ENCODE peak calls at places on chromosome 21, in nine cellular contexts. One of them, this sample, is unnamed.

GRCh38 chr21:38660333-38661295 is 145.1 kb upstream of the ETS2 start:
- DNase-seq in lower lobe of right lung: peak; percentile 53
- DNase-seq in cardiac muscle cell: peak; percentile 16
- DNase-seq in cardiac fibroblast: no peak
- DNase-seq in CD8-positive, alpha-beta memory T cell: no peak
- DNase-seq in activated CD4-positive, CD25-positive, alpha-beta regulatory T cell treated with anti-CD3 and anti-CD28 coated beads, Interleukin-2, amount 50 U/mL, for 16 hours: no peak
- DNase-seq in GM04504: no peak
- DNase-seq in IMR-90: no peak
- DNase-seq in heart left ventricle: no peak
- DNase-seq in this sample: no peak

GRCh38 chr21:34243562-34243961 is 120.2 kb upstream of the KCNE2 start:
- DNase-seq in CD8-positive, alpha-beta memory T cell: no peak
- DNase-seq in IMR-90: peak; percentile 11
- DNase-seq in lower lobe of right lung: no peak
- DNase-seq in heart left ventricle: no peak
- DNase-seq in activated CD4-positive, CD25-positive, alpha-beta regulatory T cell treated with anti-CD3 and anti-CD28 coated beads, Interleukin-2, amount 50 U/mL, for 16 hours: no peak
- DNase-seq in cardiac muscle cell: peak; percentile 51
- DNase-seq in GM04504: no peak
- DNase-seq in cardiac fibroblast: peak; percentile 42
- DNase-seq in this sample: peak; percentile 11

GRCh38 chr21:45074818-45075605 is 632 bp downstream of the ADARB1 start:
- DNase-seq in heart left ventricle: no peak
- DNase-seq in IMR-90: no peak
- DNase-seq in lower lobe of right lung: no peak
- DNase-seq in CD8-positive, alpha-beta memory T cell: no peak
- DNase-seq in cardiac muscle cell: peak; percentile 65
- DNase-seq in activated CD4-positive, CD25-positive, alpha-beta regulatory T cell treated with anti-CD3 and anti-CD28 coated beads, Interleukin-2, amount 50 U/mL, for 16 hours: no peak
- DNase-seq in cardiac fibroblast: no peak
- DNase-seq in GM04504: no peak
- DNase-seq in this sample: peak; percentile 45

GRCh38 chr21:43865471-43866181 is 603 bp downstream of the AGPAT3 start:
- DNase-seq in GM04504: no peak
- DNase-seq in activated CD4-positive, CD25-positive, alpha-beta regulatory T cell treated with anti-CD3 and anti-CD28 coated beads, Interleukin-2, amount 50 U/mL, for 16 hours: no peak
- DNase-seq in cardiac fibroblast: peak; percentile 20
- DNase-seq in lower lobe of right lung: peak; percentile 77
- DNase-seq in heart left ventricle: peak; percentile 81
- DNase-seq in CD8-positive, alpha-beta memory T cell: peak; percentile 76
- DNase-seq in IMR-90: peak; percentile 15
- DNase-seq in cardiac muscle cell: peak; percentile 28
- DNase-seq in this sample: no peak

GRCh38 chr21:36976882-36977651 is 10.6 kb upstream of the HLCS start:
- DNase-seq in IMR-90: peak; percentile 75
- DNase-seq in activated CD4-positive, CD25-positive, alpha-beta regulatory T cell treated with anti-CD3 and anti-CD28 coated beads, Interleukin-2, amount 50 U/mL, for 16 hours: no peak
- DNase-seq in heart left ventricle: no peak
- DNase-seq in cardiac muscle cell: peak; percentile 70
- DNase-seq in GM04504: peak; percentile 62
- DNase-seq in lower lobe of right lung: no peak
- DNase-seq in CD8-positive, alpha-beta memory T cell: peak; percentile 62
- DNase-seq in cardiac fibroblast: peak; percentile 86
- DNase-seq in this sample: peak; percentile 77

GRCh38 chr21:26946744-26947446 is 20.0 kb downstream of the ADAMTS5 start:
- DNase-seq in GM04504: no peak
- DNase-seq in activated CD4-positive, CD25-positive, alpha-beta regulatory T cell treated with anti-CD3 and anti-CD28 coated beads, Interleukin-2, amount 50 U/mL, for 16 hours: no peak
- DNase-seq in cardiac fibroblast: no peak
- DNase-seq in IMR-90: no peak
- DNase-seq in lower lobe of right lung: no peak
- DNase-seq in cardiac muscle cell: no peak
- DNase-seq in CD8-positive, alpha-beta memory T cell: no peak
- DNase-seq in heart left ventricle: no peak
- DNase-seq in this sample: no peak

GRCh38 chr21:45019887-45020537 is 54.4 kb upstream of the ADARB1 start:
- DNase-seq in CD8-positive, alpha-beta memory T cell: peak; percentile 18
- DNase-seq in IMR-90: no peak
- DNase-seq in cardiac fibroblast: no peak
- DNase-seq in GM04504: no peak
- DNase-seq in heart left ventricle: peak; percentile 34
- DNase-seq in lower lobe of right lung: no peak
- DNase-seq in activated CD4-positive, CD25-positive, alpha-beta regulatory T cell treated with anti-CD3 and anti-CD28 coated beads, Interleukin-2, amount 50 U/mL, for 16 hours: no peak
- DNase-seq in cardiac muscle cell: no peak
- DNase-seq in this sample: no peak

GRCh38 chr21:25857308-25858099 is 122.7 kb downstream of the GABPA start:
- DNase-seq in activated CD4-positive, CD25-positive, alpha-beta regulatory T cell treated with anti-CD3 and anti-CD28 coated beads, Interleukin-2, amount 50 U/mL, for 16 hours: no peak
- DNase-seq in lower lobe of right lung: no peak
- DNase-seq in cardiac fibroblast: peak; percentile 19
- DNase-seq in IMR-90: no peak
- DNase-seq in CD8-positive, alpha-beta memory T cell: no peak
- DNase-seq in heart left ventricle: no peak
- DNase-seq in GM04504: no peak
- DNase-seq in cardiac muscle cell: no peak
- DNase-seq in this sample: no peak

GRCh38 chr21:41256771-41257702 is 59.6 kb upstream of the FAM3B start:
- DNase-seq in cardiac fibroblast: no peak
- DNase-seq in GM04504: no peak
- DNase-seq in lower lobe of right lung: no peak
- DNase-seq in activated CD4-positive, CD25-positive, alpha-beta regulatory T cell treated with anti-CD3 and anti-CD28 coated beads, Interleukin-2, amount 50 U/mL, for 16 hours: no peak
- DNase-seq in CD8-positive, alpha-beta memory T cell: no peak
- DNase-seq in IMR-90: no peak
- DNase-seq in heart left ventricle: no peak
- DNase-seq in cardiac muscle cell: no peak
- DNase-seq in this sample: no peak

GRCh38 chr21:39182484-39183271 is 573 bp downstream of the PSMG1 start:
- DNase-seq in heart left ventricle: no peak
- DNase-seq in activated CD4-positive, CD25-positive, alpha-beta regulatory T cell treated with anti-CD3 and anti-CD28 coated beads, Interleukin-2, amount 50 U/mL, for 16 hours: no peak
- DNase-seq in IMR-90: no peak
- DNase-seq in CD8-positive, alpha-beta memory T cell: peak; percentile 48
- DNase-seq in cardiac muscle cell: peak; percentile 34
- DNase-seq in GM04504: no peak
- DNase-seq in cardiac fibroblast: peak; percentile 23
- DNase-seq in lower lobe of right lung: no peak
- DNase-seq in this sample: peak; percentile 31

GRCh38 chr21:16330340-16331319 is 600.8 kb downstream of the USP25 start:
- DNase-seq in IMR-90: peak; percentile 75
- DNase-seq in heart left ventricle: no peak
- DNase-seq in GM04504: peak; percentile 33
- DNase-seq in CD8-positive, alpha-beta memory T cell: no peak
- DNase-seq in activated CD4-positive, CD25-positive, alpha-beta regulatory T cell treated with anti-CD3 and anti-CD28 coated beads, Interleukin-2, amount 50 U/mL, for 16 hours: no peak
- DNase-seq in lower lobe of right lung: no peak
- DNase-seq in cardiac muscle cell: peak; percentile 89
- DNase-seq in cardiac fibroblast: peak; percentile 88
- DNase-seq in this sample: peak; percentile 70

GRCh38 chr21:45414396-45415187 is 9.6 kb downstream of the COL18A1 start:
- DNase-seq in cardiac muscle cell: no peak
- DNase-seq in heart left ventricle: peak; percentile 35
- DNase-seq in CD8-positive, alpha-beta memory T cell: peak; percentile 30
- DNase-seq in IMR-90: no peak
- DNase-seq in lower lobe of right lung: peak; percentile 28
- DNase-seq in activated CD4-positive, CD25-positive, alpha-beta regulatory T cell treated with anti-CD3 and anti-CD28 coated beads, Interleukin-2, amount 50 U/mL, for 16 hours: no peak
- DNase-seq in cardiac fibroblast: no peak
- DNase-seq in GM04504: no peak
- DNase-seq in this sample: no peak

GRCh38 chr21:28882345-28882744 is 110.3 kb downstream of the LTN1 start:
- DNase-seq in lower lobe of right lung: no peak
- DNase-seq in CD8-positive, alpha-beta memory T cell: no peak
- DNase-seq in heart left ventricle: no peak
- DNase-seq in activated CD4-positive, CD25-positive, alpha-beta regulatory T cell treated with anti-CD3 and anti-CD28 coated beads, Interleukin-2, amount 50 U/mL, for 16 hours: no peak
- DNase-seq in cardiac fibroblast: no peak
- DNase-seq in IMR-90: no peak
- DNase-seq in GM04504: no peak
- DNase-seq in cardiac muscle cell: no peak
- DNase-seq in this sample: no peak

GRCh38 chr21:29610960-29611359 is 312.2 kb downstream of the BACH1 start:
- DNase-seq in activated CD4-positive, CD25-positive, alpha-beta regulatory T cell treated with anti-CD3 and anti-CD28 coated beads, Interleukin-2, amount 50 U/mL, for 16 hours: no peak
- DNase-seq in IMR-90: no peak
- DNase-seq in GM04504: no peak
- DNase-seq in cardiac muscle cell: no peak
- DNase-seq in lower lobe of right lung: no peak
- DNase-seq in CD8-positive, alpha-beta memory T cell: no peak
- DNase-seq in heart left ventricle: no peak
- DNase-seq in cardiac fibroblast: peak; percentile 37
- DNase-seq in this sample: no peak

GRCh38 chr21:16280731-16281130 is 550.9 kb downstream of the USP25 start:
- DNase-seq in CD8-positive, alpha-beta memory T cell: no peak
- DNase-seq in cardiac muscle cell: no peak
- DNase-seq in GM04504: no peak
- DNase-seq in activated CD4-positive, CD25-positive, alpha-beta regulatory T cell treated with anti-CD3 and anti-CD28 coated beads, Interleukin-2, amount 50 U/mL, for 16 hours: no peak
- DNase-seq in cardiac fibroblast: peak; percentile 6
- DNase-seq in lower lobe of right lung: no peak
- DNase-seq in IMR-90: no peak
- DNase-seq in heart left ventricle: no peak
- DNase-seq in this sample: no peak

GRCh38 chr21:43340491-43341348 is 86.2 kb downstream of the SIK1 start:
- DNase-seq in activated CD4-positive, CD25-positive, alpha-beta regulatory T cell treated with anti-CD3 and anti-CD28 coated beads, Interleukin-2, amount 50 U/mL, for 16 hours: no peak
- DNase-seq in lower lobe of right lung: no peak
- DNase-seq in IMR-90: peak; percentile 95
- DNase-seq in cardiac fibroblast: peak; percentile 90
- DNase-seq in GM04504: peak; percentile 51
- DNase-seq in CD8-positive, alpha-beta memory T cell: no peak
- DNase-seq in heart left ventricle: no peak
- DNase-seq in cardiac muscle cell: no peak
- DNase-seq in this sample: no peak

GRCh38 chr21:44527983-44528633 is 11.9 kb downstream of the KRTAP10-1 start:
- DNase-seq in cardiac fibroblast: no peak
- DNase-seq in cardiac muscle cell: no peak
- DNase-seq in heart left ventricle: peak; percentile 51
- DNase-seq in CD8-positive, alpha-beta memory T cell: peak; percentile 20
- DNase-seq in GM04504: no peak
- DNase-seq in lower lobe of right lung: peak; percentile 34
- DNase-seq in activated CD4-positive, CD25-positive, alpha-beta regulatory T cell treated with anti-CD3 and anti-CD28 coated beads, Interleukin-2, amount 50 U/mL, for 16 hours: no peak
- DNase-seq in IMR-90: no peak
- DNase-seq in this sample: no peak

GRCh38 chr21:27021046-27021445 is 54.2 kb upstream of the ADAMTS5 start:
- DNase-seq in cardiac fibroblast: no peak
- DNase-seq in cardiac muscle cell: no peak
- DNase-seq in CD8-positive, alpha-beta memory T cell: no peak
- DNase-seq in IMR-90: no peak
- DNase-seq in activated CD4-positive, CD25-positive, alpha-beta regulatory T cell treated with anti-CD3 and anti-CD28 coated beads, Interleukin-2, amount 50 U/mL, for 16 hours: no peak
- DNase-seq in GM04504: no peak
- DNase-seq in lower lobe of right lung: no peak
- DNase-seq in heart left ventricle: no peak
- DNase-seq in this sample: no peak

GRCh38 chr21:33019885-33020557 is 5.7 kb upstream of the OLIG2 start:
- DNase-seq in GM04504: no peak
- DNase-seq in IMR-90: no peak
- DNase-seq in cardiac muscle cell: no peak
- DNase-seq in CD8-positive, alpha-beta memory T cell: no peak
- DNase-seq in lower lobe of right lung: no peak
- DNase-seq in cardiac fibroblast: no peak
- DNase-seq in heart left ventricle: no peak
- DNase-seq in activated CD4-positive, CD25-positive, alpha-beta regulatory T cell treated with anti-CD3 and anti-CD28 coated beads, Interleukin-2, amount 50 U/mL, for 16 hours: no peak
- DNase-seq in this sample: no peak

This sample was measured in SK-N-DZ.